ENCODE peak calls at places on chromosome 12, in four cellular contexts. K is H1, Z is IMR-90, W is trophoblast cell. D is an unnamed sample.

GRCh38 chr12:131783915-131784541 is 44.2 kb upstream of the MMP17 start:
- DNase-seq in K (no peak), Z (peak), W (peak), D (peak)

GRCh38 chr12:116200812-116201211 is 76.7 kb downstream of the MED13L start:
- DNase-seq in K (no peak), Z (peak), W (no peak), D (peak)

GRCh38 chr12:26122681-26123481 is 2.0 kb downstream of the BHLHE41 start:
- DNase-seq in K (peak), Z (peak), W (peak), D (peak)

GRCh38 chr12:93468008-93468371 is 676 bp downstream of the MRPL42 start:
- DNase-seq in K (no peak), Z (no peak), W (no peak), D (no peak)

GRCh38 chr12:105278043-105278697 is 42.2 kb upstream of the APPL2 start:
- DNase-seq in K (no peak), Z (peak), W (peak), D (no peak)

GRCh38 chr12:129245769-129246168 is 392.5 kb downstream of the GLT1D1 start:
- DNase-seq in K (no peak), Z (no peak), W (no peak), D (no peak)

GRCh38 chr12:84696281-84696680 is 216.3 kb downstream of the SLC6A15 start:
- DNase-seq in K (no peak), Z (no peak), W (no peak), D (no peak)

GRCh38 chr12:111102062-111102735 is 181.8 kb upstream of the MYL2 start:
- DNase-seq in K (no peak), Z (no peak), W (no peak), D (no peak)

GRCh38 chr12:2084553-2085296 is 31.9 kb downstream of the CACNA1C start:
- DNase-seq in K (no peak), Z (peak), W (no peak), D (peak)

GRCh38 chr12:104470521-104470920 is 13.8 kb downstream of the CHST11 start:
- DNase-seq in K (no peak), Z (no peak), W (no peak), D (no peak)

GRCh38 chr12:122406701-122407154 is 15.7 kb downstream of the CLIP1 start:
- DNase-seq in K (no peak), Z (peak), W (no peak), D (peak)

DNA sequence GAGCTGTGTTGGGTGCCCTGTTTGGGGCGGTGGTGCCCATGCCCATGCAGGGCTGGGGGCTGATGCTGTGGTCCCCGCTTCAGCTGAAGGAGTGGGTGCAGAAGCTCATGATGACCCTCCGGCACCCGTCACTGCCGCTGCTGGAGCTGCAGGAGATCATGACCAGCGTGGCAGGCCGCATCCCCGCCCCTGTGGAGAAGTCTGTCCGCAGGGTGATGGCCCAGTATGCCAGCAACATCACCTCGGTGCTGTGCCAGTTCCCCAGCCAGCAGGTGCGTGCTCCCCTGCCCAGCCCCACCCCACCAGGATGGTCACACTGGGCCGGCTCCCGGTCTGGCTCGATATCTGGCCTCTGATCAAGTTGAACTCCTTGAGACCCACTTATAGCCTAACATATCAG is 92.7 kb downstream of the ACACB start:
- DNase-seq in K (no peak), Z (no peak), W (no peak), D (no peak)
- H4K8ac ChIP-seq in K (no peak), Z (no peak), W (no peak), D (no peak)

GRCh38 chr12:43764528-43764927 is 5.8 kb downstream of the IRAK4 start:
- DNase-seq in K (no peak), Z (no peak), W (no peak), D (no peak)

GRCh38 chr12:43763769-43764168 is 5.0 kb downstream of the IRAK4 start:
- DNase-seq in K (no peak), Z (peak), W (peak), D (no peak)

GRCh38 chr12:43760396-43760795 is 1.6 kb downstream of the IRAK4 start:
- DNase-seq in K (no peak), Z (no peak), W (no peak), D (no peak)

GRCh38 chr12:43761535-43761934 is 2.8 kb downstream of the IRAK4 start:
- DNase-seq in K (no peak), Z (no peak), W (no peak), D (no peak)

GRCh38 chr12:43762596-43762995 is 3.8 kb downstream of the IRAK4 start:
- DNase-seq in K (no peak), Z (no peak), W (no peak), D (no peak)
- H3K18ac ChIP-seq in K (no peak), Z (no peak), W (no peak), D (no peak)

GRCh38 chr12:46383654-46384450 is 11.3 kb upstream of the SLC38A2 start:
- DNase-seq in K (no peak), Z (peak), W (peak), D (peak)
- H4K8ac ChIP-seq in K (peak), Z (peak), W (peak), D (peak)

GRCh38 chr12:11822071-11822818 is 172.8 kb downstream of the ETV6 start:
- DNase-seq in K (no peak), Z (peak), W (no peak), D (peak)

GRCh38 chr12:11824069-11824468 is 174.6 kb downstream of the ETV6 start:
- DNase-seq in K (no peak), Z (no peak), W (no peak), D (no peak)

GRCh38 chr12:11823593-11823992 is 174.1 kb downstream of the ETV6 start:
- DNase-seq in K (no peak), Z (no peak), W (no peak), D (no peak)

GRCh38 chr12:11821386-11821785 is 171.9 kb downstream of the ETV6 start:
- DNase-seq in K (no peak), Z (no peak), W (no peak), D (no peak)

DNA sequence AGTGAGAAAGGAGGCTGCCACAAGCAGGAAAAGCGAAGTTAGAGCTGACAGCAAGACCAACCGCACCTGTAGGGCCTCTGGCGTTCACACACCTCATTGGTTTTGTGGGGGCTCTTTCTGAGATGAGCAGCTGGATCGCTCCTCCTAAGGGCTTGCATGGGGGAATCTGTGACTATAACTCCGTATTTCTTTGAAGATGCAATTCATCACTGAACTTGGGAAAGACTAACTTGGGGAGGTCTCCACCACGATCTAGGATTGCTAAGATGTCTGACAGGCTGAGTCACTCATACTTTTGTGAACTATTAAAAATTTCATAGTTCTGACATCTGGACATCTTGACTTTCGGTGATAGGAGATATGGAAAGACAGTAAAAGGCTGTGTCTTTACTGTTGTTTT is 173.6 kb downstream of the ETV6 start:
- DNase-seq in K (no peak), Z (peak), W (peak), D (peak)
- H3K18ac ChIP-seq in K (no peak), Z (peak), W (no peak), D (no peak)

GRCh38 chr12:69894800-69895199 is 69.8 kb downstream of the MYRFL start:
- DNase-seq in K (no peak), Z (no peak), W (no peak), D (no peak)
- H4K8ac ChIP-seq in K (no peak), Z (no peak), W (no peak), D (peak)